ENCODE peak calls at places on chromosomes 3 and 15, in five cellular contexts. S, O, C, L and M are unnamed samples.

GRCh38 chr15:43511012-43511885 is 6.2 kb upstream of the MAP1A start:
- DNase-seq in S (peak), O (no peak), C (no peak), L (no peak), M (peak)

GRCh38 chr15:37872661-37873060 is 61.8 kb upstream of the TMCO5A start:
- DNase-seq in S (no peak), O (no peak), C (no peak), L (peak), M (peak)

GRCh38 chr3:179450901-179451334 is 352 bp downstream of the GNB4 start:
- DNase-seq in S (no peak), O (no peak), C (no peak), L (peak), M (peak)

GRCh38 chr3:197465197-197465995 is 90.4 kb downstream of the BDH1 start:
- DNase-seq in S (no peak), O (no peak), C (no peak), L (no peak), M (no peak)

GRCh38 chr15:32739522-32739921 is 21.7 kb downstream of the GREM1 start:
- DNase-seq in S (peak), O (no peak), C (no peak), L (no peak), M (peak)

GRCh38 chr3:29279830-29280229 is 1.0 kb upstream of the RBMS3 start:
- DNase-seq in S (peak), O (no peak), C (no peak), L (no peak), M (peak)

GRCh38 chr3:62727576-62727975 is 147.6 kb downstream of the CADPS start:
- DNase-seq in S (peak), O (no peak), C (no peak), L (peak), M (peak)

GRCh38 chr15:70863450-70864218 is 9.7 kb upstream of the LARP6 start:
- DNase-seq in S (peak), O (no peak), C (no peak), L (peak), M (peak)

GRCh38 chr3:158471639-158472294 is 99.2 kb upstream of the MLF1 start:
- DNase-seq in S (peak), O (no peak), C (no peak), L (peak), M (peak)

GRCh38 chr3:150035400-150035799 is 64.7 kb upstream of the PFN2 start:
- DNase-seq in S (no peak), O (no peak), C (no peak), L (no peak), M (no peak)

GRCh38 chr3:119681279-119681678 is 4.1 kb upstream of the COX17 start:
- DNase-seq in S (peak), O (no peak), C (no peak), L (peak), M (peak)

GRCh38 chr3:87077354-87077753 is 86.4 kb upstream of the VGLL3 start:
- DNase-seq in S (no peak), O (no peak), C (no peak), L (no peak), M (no peak)

GRCh38 chr15:68587769-68588385 is 9.1 kb downstream of the CORO2B start:
- DNase-seq in S (no peak), O (no peak), C (no peak), L (no peak), M (no peak)

GRCh38 chr15:41367418-41367817 is 34.7 kb downstream of the NUSAP1 start:
- DNase-seq in S (no peak), O (no peak), C (no peak), L (no peak), M (no peak)

GRCh38 chr15:101027273-101027901 is 108.2 kb downstream of the LRRK1 start:
- DNase-seq in S (no peak), O (no peak), C (no peak), L (no peak), M (no peak)

GRCh38 chr3:94336076-94336741 is 273.3 kb downstream of the NSUN3 start:
- DNase-seq in S (peak), O (peak), C (no peak), L (peak), M (peak)